ENCODE peak calls at places on chromosomes 11 and 22, in seven cellular contexts. V is activated CD4-positive, CD25-positive, alpha-beta regulatory T cell; R is brain microvascular endothelial cell; Z is NCI-H526 treated with DMSO at 0.1 percent for 48 hours; T is esophagus squamous epithelium; P is MV-4-11; W is NT2/D1. Q is an unnamed sample.

GRCh38 chr11:33690290-33691050 is 10.2 kb downstream of the C11orf91 start:
- DNase-seq in Z (no peak), V (no peak), W (no peak), P (no peak), R (peak), T (no peak), Q (no peak)

GRCh38 chr11:87455180-87455579 is 417.4 kb downstream of the TMEM135 start:
- DNase-seq in R (no peak), T (no peak), W (no peak), P (no peak), Z (no peak), V (no peak), Q (no peak)

GRCh38 chr11:1012740-1013627 is 23.5 kb downstream of the MUC6 start:
- DNase-seq in R (no peak), T (no peak), W (no peak), V (no peak), P (no peak), Z (no peak), Q (no peak)

GRCh38 chr11:61113209-61113608 is 10.9 kb downstream of the CD5 start:
- DNase-seq in Z (no peak), W (no peak), P (no peak), T (no peak), R (no peak), V (no peak), Q (no peak)

GRCh38 chr22:38078046-38078840 is 5.7 kb downstream of the SLC16A8 start:
- DNase-seq in R (no peak), P (no peak), Z (no peak), T (no peak), W (no peak), V (no peak), Q (no peak)

GRCh38 chr11:6737872-6738466 is 33.8 kb downstream of the OR2AG2 start:
- DNase-seq in R (peak), T (no peak), P (peak), V (peak), Z (peak), W (peak), Q (no peak)

GRCh38 chr11:103091441-103091809 is 535 bp downstream of the DCUN1D5 start:
- DNase-seq in P (peak), V (peak), T (no peak), Z (peak), W (no peak), R (peak), Q (peak)

GRCh38 chr22:27648853-27649252 is 152.7 kb downstream of the MN1 start:
- DNase-seq in P (no peak), W (no peak), Z (no peak), R (no peak), T (no peak), V (no peak), Q (no peak)

GRCh38 chr11:35598254-35599125 is 19.8 kb upstream of the FJX1 start:
- DNase-seq in R (no peak), P (no peak), W (no peak), Z (no peak), V (no peak), T (no peak), Q (no peak)

GRCh38 chr11:995752-996420 is 40.6 kb downstream of the MUC6 start:
- DNase-seq in V (no peak), R (no peak), P (no peak), W (no peak), T (no peak), Z (no peak), Q (no peak)

GRCh38 chr11:72635931-72636330 is 38.3 kb downstream of the PDE2A start:
- DNase-seq in R (no peak), P (no peak), V (no peak), T (no peak), W (no peak), Z (no peak), Q (no peak)

GRCh38 chr11:9405721-9406120 is 21.3 kb downstream of the IPO7 start:
- DNase-seq in T (no peak), P (no peak), Z (no peak), W (no peak), V (no peak), R (no peak), Q (no peak)

GRCh38 chr11:117837791-117838190 is 13.2 kb upstream of the FXYD2 start:
- DNase-seq in W (no peak), Z (no peak), P (peak), T (no peak), R (no peak), V (no peak), Q (no peak)

GRCh38 chr11:96393753-96394348 is 4.0 kb downstream of the JRKL start:
- DNase-seq in T (no peak), W (no peak), V (no peak), P (peak), R (peak), Z (peak), Q (no peak)

GRCh38 chr22:50218996-50219727 is 18.4 kb downstream of the SELENOO start:
- DNase-seq in V (no peak), T (no peak), W (no peak), R (peak), P (peak), Z (no peak), Q (no peak)

GRCh38 chr22:37907036-37907954 is 1.2 kb downstream of the MICALL1 start:
- DNase-seq in T (no peak), Z (no peak), V (no peak), W (no peak), P (no peak), R (no peak), Q (no peak)

GRCh38 chr11:33721984-33722383 is 14.2 kb downstream of the CD59 start:
- DNase-seq in W (no peak), P (no peak), R (no peak), V (no peak), T (no peak), Z (no peak), Q (no peak)

GRCh38 chr11:3129591-3130268 is 35.4 kb downstream of the OSBPL5 start:
- DNase-seq in V (no peak), P (no peak), T (no peak), W (no peak), Z (no peak), R (no peak), Q (no peak)

GRCh38 chr11:106706355-106706754 is 311.9 kb downstream of the GUCY1A2 start:
- DNase-seq in P (no peak), W (no peak), Z (no peak), R (peak), T (no peak), V (no peak), Q (no peak)

GRCh38 chr11:133997556-133997955 is 40.8 kb upstream of the IGSF9B start:
- DNase-seq in T (no peak), V (no peak), P (no peak), R (no peak), Z (no peak), W (no peak), Q (no peak)

GRCh38 chr11:12693075-12693473 is 18.9 kb downstream of the TEAD1 start:
- DNase-seq in T (no peak), W (no peak), R (no peak), V (no peak), Z (no peak), P (no peak), Q (no peak)

GRCh38 chr11:27423125-27423524 is 49.5 kb downstream of the LGR4 start:
- DNase-seq in V (no peak), P (peak), Z (no peak), W (no peak), R (peak), T (no peak), Q (no peak)

GRCh38 chr11:64570341-64570740 is 20.7 kb upstream of the SLC22A12 start:
- DNase-seq in T (no peak), Z (no peak), V (no peak), W (no peak), P (no peak), R (no peak), Q (no peak)

GRCh38 chr22:39253427-39254070 is 8.8 kb upstream of the PDGFB start:
- DNase-seq in R (peak), Z (no peak), W (no peak), T (no peak), P (no peak), V (no peak), Q (no peak)

GRCh38 chr11:14546672-14547071 is 26.5 kb upstream of the PSMA1 start:
- DNase-seq in T (no peak), P (no peak), Z (no peak), V (no peak), W (no peak), R (no peak), Q (no peak)

GRCh38 chr11:36427079-36427478 is 83.0 kb downstream of the TRAF6 start:
- DNase-seq in V (no peak), Z (no peak), T (no peak), W (no peak), R (no peak), P (peak), Q (no peak)

GRCh38 chr11:113419426-113420003 is 31.9 kb downstream of the ANKK1 start:
- DNase-seq in Z (no peak), T (no peak), P (no peak), V (no peak), W (no peak), R (no peak), Q (no peak)

GRCh38 chr11:135006800-135007199 is 594.8 kb upstream of the B3GAT1 start:
- DNase-seq in Z (no peak), T (no peak), P (no peak), V (no peak), R (no peak), W (no peak), Q (no peak)

GRCh38 chr11:122202161-122202950 is 86.3 kb upstream of the BLID start:
- DNase-seq in T (no peak), Z (no peak), P (no peak), R (peak), V (no peak), W (no peak), Q (no peak)

GRCh38 chr22:29308148-29308790 is 1.8 kb downstream of the GAS2L1 start:
- DNase-seq in W (no peak), V (no peak), Z (no peak), P (no peak), R (no peak), T (no peak), Q (no peak)

GRCh38 chr11:32118025-32118974 is 27.4 kb downstream of the RCN1 start:
- DNase-seq in Z (no peak), P (peak), W (no peak), R (peak), T (no peak), V (no peak), Q (no peak)

GRCh38 chr11:89625171-89625570 is 84.9 kb upstream of the TRIM77 start:
- DNase-seq in V (no peak), R (no peak), Z (peak), P (no peak), W (no peak), T (no peak), Q (no peak)

GRCh38 chr22:38005943-38006342 is 21.6 kb upstream of the SOX10 start:
- DNase-seq in Z (no peak), R (no peak), V (no peak), P (no peak), T (no peak), W (no peak), Q (no peak)

GRCh38 chr11:65292866-65293265 is 21.8 kb upstream of the CDC42EP2 start:
- DNase-seq in R (no peak), W (no peak), Z (no peak), T (no peak), P (peak), V (no peak), Q (no peak)

GRCh38 chr22:48581206-48581766 is 1246.4 kb downstream of the BRD1 start:
- DNase-seq in P (no peak), V (no peak), Z (no peak), W (no peak), R (no peak), T (no peak), Q (no peak)

GRCh38 chr22:29216873-29217666 is 11.4 kb downstream of the EMID1 start:
- DNase-seq in P (peak), W (no peak), V (no peak), R (no peak), T (no peak), Z (no peak), Q (no peak)

GRCh38 chr22:27241430-27242110 is 560.0 kb downstream of the MN1 start:
- DNase-seq in Z (no peak), W (no peak), R (no peak), V (no peak), T (no peak), P (no peak), Q (no peak)

GRCh38 chr22:20015971-20016733 is 471 bp downstream of the ARVCF start:
- DNase-seq in V (no peak), P (no peak), Z (no peak), T (no peak), W (no peak), R (no peak), Q (no peak)